ENCODE peak calls at places on chromosomes 6 and 20, in five cellular contexts. Y is GM12878, Q is GM12865, R is heart left ventricle, F is left lung. L is an unnamed sample.

GRCh38 chr6:99612551-99613397 is 6.1 kb downstream of the PRDM13 start:
- DNase-seq in Y (no peak), Q (no peak), R (no peak), F (no peak), L (no peak)

GRCh38 chr6:84635081-84635745 is 129.2 kb downstream of the TBX18 start:
- DNase-seq in Y (no peak), Q (no peak), R (no peak), F (no peak), L (no peak)

GRCh38 chr6:85396159-85396808 is 53.6 kb upstream of the NT5E start:
- DNase-seq in Y (no peak), Q (no peak), R (no peak), F (no peak), L (no peak)

GRCh38 chr6:154341326-154341725 is 15.3 kb downstream of the IPCEF1 start:
- DNase-seq in Y (no peak), Q (no peak), R (no peak), F (no peak), L (no peak)

GRCh38 chr6:151021878-151022277 is 156.4 kb downstream of the MTHFD1L start:
- DNase-seq in Y (no peak), Q (no peak), R (no peak), F (no peak), L (no peak)

GRCh38 chr6:108588586-108588985 is 27.9 kb downstream of the FOXO3 start:
- DNase-seq in Y (no peak), Q (peak), R (peak), F (no peak), L (no peak)

GRCh38 chr6:31216208-31216898 is 45.9 kb upstream of the POU5F1 start:
- DNase-seq in Y (no peak), Q (no peak), R (no peak), F (no peak), L (no peak)

GRCh38 chr6:151803743-151804142 is 3.7 kb upstream of the ESR1 start:
- DNase-seq in Y (no peak), Q (no peak), R (no peak), F (no peak), L (no peak)

GRCh38 chr6:135334169-135334568 is 153.1 kb downstream of the MYB start:
- DNase-seq in Y (no peak), Q (no peak), R (no peak), F (no peak), L (peak)

GRCh38 chr20:33211817-33212424 is 5.2 kb upstream of the BPIFA3 start:
- DNase-seq in Y (no peak), Q (peak), R (no peak), F (peak), L (peak)

GRCh38 chr20:57736738-57737347 is 27.0 kb upstream of the PMEPA1 start:
- DNase-seq in Y (no peak), Q (peak), R (no peak), F (no peak), L (no peak)

GRCh38 chr6:142355481-142356174 is 53.8 kb downstream of the ADGRG6 start:
- DNase-seq in Y (no peak), Q (no peak), R (no peak), F (no peak), L (no peak)

GRCh38 chr20:17748279-17748678 is 48.5 kb downstream of the BANF2 start:
- DNase-seq in Y (no peak), Q (no peak), R (no peak), F (no peak), L (no peak)

GRCh38 chr6:163564536-163564935 is 150.0 kb downstream of the QKI start:
- DNase-seq in Y (no peak), Q (no peak), R (no peak), F (no peak), L (no peak)

GRCh38 chr6:42128460-42129359 is 13.7 kb downstream of the C6orf132 start:
- DNase-seq in Y (no peak), Q (no peak), R (no peak), F (no peak), L (no peak)

GRCh38 chr6:156167289-156168076 is 609.7 kb upstream of the ARID1B start:
- DNase-seq in Y (no peak), Q (no peak), R (peak), F (peak), L (no peak)

GRCh38 chr6:118581489-118581959 is 33.4 kb downstream of the PLN start:
- DNase-seq in Y (no peak), Q (no peak), R (no peak), F (no peak), L (peak)

GRCh38 chr6:14129572-14129971 is 12.0 kb downstream of the CD83 start:
- DNase-seq in Y (no peak), Q (peak), R (peak), F (no peak), L (peak)

GRCh38 chr6:125986956-125987617 is 747 bp downstream of the TRMT11 start:
- DNase-seq in Y (peak), Q (peak), R (no peak), F (no peak), L (no peak)

DNA sequence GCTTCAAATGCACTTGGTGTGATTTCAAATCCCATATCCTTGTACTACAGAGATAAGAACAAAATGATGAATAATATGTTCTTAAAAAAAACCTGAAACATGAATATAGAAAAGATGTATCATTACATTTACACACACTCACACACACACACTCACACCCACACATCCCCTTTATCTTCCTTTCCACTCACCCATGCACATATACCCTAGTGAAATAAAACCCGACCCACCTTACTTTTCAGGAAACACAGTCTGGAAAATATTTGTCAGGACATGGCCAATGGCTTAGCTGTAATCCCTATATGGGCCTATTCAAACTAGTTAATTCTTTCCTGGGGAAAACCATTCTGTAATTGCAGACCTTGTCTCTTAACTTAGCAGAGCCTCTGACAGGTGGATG is 60.8 kb upstream of the EDN1 start:
- DNase-seq in Y (no peak), Q (no peak), R (no peak), F (no peak), L (no peak)
- H3K4me3 ChIP-seq in Y (no peak), Q (no peak), R (no peak), F (no peak), L (no peak)

DNA sequence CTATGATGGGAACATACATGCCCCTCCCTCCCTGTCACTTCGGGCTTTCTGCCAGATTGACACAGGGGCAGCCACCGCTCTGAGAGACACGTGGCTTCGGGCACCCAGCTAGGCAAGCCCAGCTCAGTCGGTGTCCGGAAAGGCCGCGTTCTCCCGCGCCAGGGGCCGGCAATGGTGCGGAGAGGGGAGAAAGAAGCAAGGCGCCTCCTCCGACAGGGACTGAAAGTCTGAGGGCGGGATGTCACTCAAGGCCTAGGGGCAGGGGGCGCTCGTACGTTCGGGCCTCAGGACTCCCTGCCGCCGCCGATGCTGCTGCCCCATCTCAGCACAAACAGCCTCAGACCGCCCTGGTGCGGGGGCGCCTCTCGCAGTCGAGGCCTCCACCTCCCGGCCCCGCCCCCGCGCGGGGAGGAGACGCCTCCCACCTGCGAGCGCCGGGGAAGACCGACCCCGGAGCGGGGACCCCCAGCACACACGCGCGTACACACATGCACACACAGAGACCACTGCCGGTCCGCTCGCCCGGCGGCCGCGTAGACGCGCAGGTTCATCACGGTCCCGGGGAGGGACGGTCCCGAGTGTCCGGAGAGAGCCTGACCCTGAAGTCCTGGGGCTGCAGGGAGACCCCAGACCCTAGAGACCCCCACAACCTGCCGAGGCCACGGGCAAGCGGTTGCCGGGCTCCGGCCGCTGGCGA is 1.9 kb downstream of the GRM4 start:
- DNase-seq in Y (no peak), Q (peak), R (no peak), F (no peak), L (no peak)
- H3K4me3 ChIP-seq in Y (no peak), Q (no peak), R (peak), F (no peak), L (peak)

GRCh38 chr6:144036064-144036873 is 28.2 kb upstream of the PLAGL1 start:
- DNase-seq in Y (no peak), Q (peak), R (no peak), F (peak), L (peak)
- H3K4me3 ChIP-seq in Y (no peak), Q (no peak), R (peak), F (peak), L (peak)

GRCh38 chr20:4820833-4821518 is 99.3 kb downstream of the PRND start:
- DNase-seq in Y (no peak), Q (no peak), R (no peak), F (no peak), L (peak)
- H3K4me3 ChIP-seq in Y (peak), Q (no peak), R (no peak), F (peak), L (no peak)

GRCh38 chr6:26556263-26557070 is 18.3 kb downstream of the HMGN4 start:
- DNase-seq in Y (no peak), Q (peak), R (peak), F (no peak), L (peak)
- H3K4me3 ChIP-seq in Y (no peak), Q (peak), R (no peak), F (no peak), L (peak)